ENCODE peak calls at places on chromosome 7, in eight cellular contexts. One of them, this sample, is unnamed.

GRCh38 chr7:7707756-7708310 is 10.6 kb downstream of the RPA3 start:
- DNase-seq in iris pigment epithelial cell: peak; percentile 72
- DNase-seq in naive thymus-derived CD8-positive, alpha-beta T cell: no peak
- DNase-seq in NCI-H460: no peak
- DNase-seq in activated CD4-positive, alpha-beta T cell treated with anti-CD3 and anti-CD28 coated beads, Interleukin-2, amount 50 U/mL, for 24 hours: no peak
- DNase-seq in pons: no peak
- DNase-seq in RPMI8226: no peak
- DNase-seq in cardiac fibroblast: no peak
- DNase-seq in this sample: no peak

GRCh38 chr7:30523466-30523865 is 18.8 kb upstream of the GGCT start:
- DNase-seq in iris pigment epithelial cell: no peak
- DNase-seq in naive thymus-derived CD8-positive, alpha-beta T cell: no peak
- DNase-seq in NCI-H460: no peak
- DNase-seq in activated CD4-positive, alpha-beta T cell treated with anti-CD3 and anti-CD28 coated beads, Interleukin-2, amount 50 U/mL, for 24 hours: no peak
- DNase-seq in pons: no peak
- DNase-seq in RPMI8226: no peak
- DNase-seq in cardiac fibroblast: no peak
- DNase-seq in this sample: no peak

GRCh38 chr7:84394219-84394618 is 199.6 kb upstream of the SEMA3A start:
- DNase-seq in iris pigment epithelial cell: peak; percentile 19
- DNase-seq in naive thymus-derived CD8-positive, alpha-beta T cell: no peak
- DNase-seq in NCI-H460: no peak
- DNase-seq in activated CD4-positive, alpha-beta T cell treated with anti-CD3 and anti-CD28 coated beads, Interleukin-2, amount 50 U/mL, for 24 hours: no peak
- DNase-seq in pons: no peak
- DNase-seq in RPMI8226: no peak
- DNase-seq in cardiac fibroblast: no peak
- DNase-seq in this sample: no peak

GRCh38 chr7:47534322-47535032 is 47.4 kb downstream of the TNS3 start:
- DNase-seq in iris pigment epithelial cell: peak; percentile 43
- DNase-seq in naive thymus-derived CD8-positive, alpha-beta T cell: no peak
- DNase-seq in NCI-H460: no peak
- DNase-seq in activated CD4-positive, alpha-beta T cell treated with anti-CD3 and anti-CD28 coated beads, Interleukin-2, amount 50 U/mL, for 24 hours: no peak
- DNase-seq in pons: no peak
- DNase-seq in RPMI8226: no peak
- DNase-seq in cardiac fibroblast: no peak
- DNase-seq in this sample: peak; percentile 39

GRCh38 chr7:156046031-156046560 is 233.8 kb upstream of the SHH start:
- DNase-seq in iris pigment epithelial cell: no peak
- DNase-seq in naive thymus-derived CD8-positive, alpha-beta T cell: no peak
- DNase-seq in NCI-H460: no peak
- DNase-seq in activated CD4-positive, alpha-beta T cell treated with anti-CD3 and anti-CD28 coated beads, Interleukin-2, amount 50 U/mL, for 24 hours: no peak
- DNase-seq in pons: no peak
- DNase-seq in RPMI8226: no peak
- DNase-seq in cardiac fibroblast: no peak
- DNase-seq in this sample: no peak

GRCh38 chr7:151143261-151144015 is 24.1 kb downstream of the GBX1 start:
- DNase-seq in iris pigment epithelial cell: no peak
- DNase-seq in naive thymus-derived CD8-positive, alpha-beta T cell: no peak
- DNase-seq in NCI-H460: no peak
- DNase-seq in activated CD4-positive, alpha-beta T cell treated with anti-CD3 and anti-CD28 coated beads, Interleukin-2, amount 50 U/mL, for 24 hours: no peak
- DNase-seq in pons: peak; percentile 37
- DNase-seq in RPMI8226: no peak
- DNase-seq in cardiac fibroblast: peak; percentile 41
- DNase-seq in this sample: no peak

GRCh38 chr7:84914598-84914997 is 272.3 kb downstream of the SEMA3D start:
- DNase-seq in iris pigment epithelial cell: no peak
- DNase-seq in naive thymus-derived CD8-positive, alpha-beta T cell: no peak
- DNase-seq in NCI-H460: no peak
- DNase-seq in activated CD4-positive, alpha-beta T cell treated with anti-CD3 and anti-CD28 coated beads, Interleukin-2, amount 50 U/mL, for 24 hours: no peak
- DNase-seq in pons: no peak
- DNase-seq in RPMI8226: peak; percentile 24
- DNase-seq in cardiac fibroblast: no peak
- DNase-seq in this sample: peak; percentile 48

GRCh38 chr7:151456782-151457181 is 16.8 kb upstream of the CRYGN start:
- DNase-seq in iris pigment epithelial cell: no peak
- DNase-seq in naive thymus-derived CD8-positive, alpha-beta T cell: no peak
- DNase-seq in NCI-H460: no peak
- DNase-seq in activated CD4-positive, alpha-beta T cell treated with anti-CD3 and anti-CD28 coated beads, Interleukin-2, amount 50 U/mL, for 24 hours: no peak
- DNase-seq in pons: no peak
- DNase-seq in RPMI8226: no peak
- DNase-seq in cardiac fibroblast: no peak
- DNase-seq in this sample: no peak

GRCh38 chr7:57404343-57404966 is 45.5 kb upstream of the ZNF716 start:
- DNase-seq in iris pigment epithelial cell: no peak
- DNase-seq in naive thymus-derived CD8-positive, alpha-beta T cell: no peak
- DNase-seq in NCI-H460: no peak
- DNase-seq in activated CD4-positive, alpha-beta T cell treated with anti-CD3 and anti-CD28 coated beads, Interleukin-2, amount 50 U/mL, for 24 hours: no peak
- DNase-seq in pons: peak; percentile 62
- DNase-seq in RPMI8226: peak; percentile 95
- DNase-seq in cardiac fibroblast: no peak
- DNase-seq in this sample: no peak

GRCh38 chr7:141915565-141915964 is 634 bp upstream of the OR9A4 start:
- DNase-seq in iris pigment epithelial cell: peak; percentile 7
- DNase-seq in naive thymus-derived CD8-positive, alpha-beta T cell: no peak
- DNase-seq in NCI-H460: no peak
- DNase-seq in activated CD4-positive, alpha-beta T cell treated with anti-CD3 and anti-CD28 coated beads, Interleukin-2, amount 50 U/mL, for 24 hours: no peak
- DNase-seq in pons: no peak
- DNase-seq in RPMI8226: peak; percentile 83
- DNase-seq in cardiac fibroblast: no peak
- DNase-seq in this sample: no peak

GRCh38 chr7:153921408-153921807 is 130.8 kb upstream of the DPP6 start:
- DNase-seq in iris pigment epithelial cell: no peak
- DNase-seq in naive thymus-derived CD8-positive, alpha-beta T cell: no peak
- DNase-seq in NCI-H460: no peak
- DNase-seq in activated CD4-positive, alpha-beta T cell treated with anti-CD3 and anti-CD28 coated beads, Interleukin-2, amount 50 U/mL, for 24 hours: no peak
- DNase-seq in pons: no peak
- DNase-seq in RPMI8226: no peak
- DNase-seq in cardiac fibroblast: no peak
- DNase-seq in this sample: no peak

GRCh38 chr7:36583318-36583717 is 141.0 kb downstream of the AOAH start:
- DNase-seq in iris pigment epithelial cell: peak; percentile 44
- DNase-seq in naive thymus-derived CD8-positive, alpha-beta T cell: no peak
- DNase-seq in NCI-H460: no peak
- DNase-seq in activated CD4-positive, alpha-beta T cell treated with anti-CD3 and anti-CD28 coated beads, Interleukin-2, amount 50 U/mL, for 24 hours: no peak
- DNase-seq in pons: no peak
- DNase-seq in RPMI8226: no peak
- DNase-seq in cardiac fibroblast: no peak
- DNase-seq in this sample: no peak

GRCh38 chr7:27901028-27901760 is 161.2 kb downstream of the TAX1BP1 start:
- DNase-seq in iris pigment epithelial cell: peak; percentile 87
- DNase-seq in naive thymus-derived CD8-positive, alpha-beta T cell: no peak
- DNase-seq in NCI-H460: peak; percentile 6
- DNase-seq in activated CD4-positive, alpha-beta T cell treated with anti-CD3 and anti-CD28 coated beads, Interleukin-2, amount 50 U/mL, for 24 hours: peak; percentile 32
- DNase-seq in pons: peak; percentile 52
- DNase-seq in RPMI8226: peak; percentile 74
- DNase-seq in cardiac fibroblast: peak; percentile 50
- DNase-seq in this sample: peak; percentile 43

GRCh38 chr7:1534330-1535099 is 4.0 kb downstream of the MAFK start:
- DNase-seq in iris pigment epithelial cell: no peak
- DNase-seq in naive thymus-derived CD8-positive, alpha-beta T cell: no peak
- DNase-seq in NCI-H460: no peak
- DNase-seq in activated CD4-positive, alpha-beta T cell treated with anti-CD3 and anti-CD28 coated beads, Interleukin-2, amount 50 U/mL, for 24 hours: no peak
- DNase-seq in pons: no peak
- DNase-seq in RPMI8226: no peak
- DNase-seq in cardiac fibroblast: no peak
- DNase-seq in this sample: no peak

GRCh38 chr7:137820677-137821420 is 25.9 kb downstream of the DGKI start:
- DNase-seq in iris pigment epithelial cell: peak; percentile 85
- DNase-seq in naive thymus-derived CD8-positive, alpha-beta T cell: no peak
- DNase-seq in NCI-H460: no peak
- DNase-seq in activated CD4-positive, alpha-beta T cell treated with anti-CD3 and anti-CD28 coated beads, Interleukin-2, amount 50 U/mL, for 24 hours: no peak
- DNase-seq in pons: peak; percentile 45
- DNase-seq in RPMI8226: no peak
- DNase-seq in cardiac fibroblast: peak; percentile 85
- DNase-seq in this sample: peak; percentile 65

GRCh38 chr7:159020987-159021386 is 123.7 kb downstream of the VIPR2 start:
- DNase-seq in iris pigment epithelial cell: no peak
- DNase-seq in naive thymus-derived CD8-positive, alpha-beta T cell: no peak
- DNase-seq in NCI-H460: peak; percentile 60
- DNase-seq in activated CD4-positive, alpha-beta T cell treated with anti-CD3 and anti-CD28 coated beads, Interleukin-2, amount 50 U/mL, for 24 hours: no peak
- DNase-seq in pons: no peak
- DNase-seq in RPMI8226: no peak
- DNase-seq in cardiac fibroblast: no peak
- DNase-seq in this sample: peak; percentile 58

GRCh38 chr7:155800301-155800700 is 12.0 kb downstream of the SHH start:
- DNase-seq in iris pigment epithelial cell: no peak
- DNase-seq in naive thymus-derived CD8-positive, alpha-beta T cell: no peak
- DNase-seq in NCI-H460: no peak
- DNase-seq in activated CD4-positive, alpha-beta T cell treated with anti-CD3 and anti-CD28 coated beads, Interleukin-2, amount 50 U/mL, for 24 hours: no peak
- DNase-seq in pons: no peak
- DNase-seq in RPMI8226: no peak
- DNase-seq in cardiac fibroblast: no peak
- DNase-seq in this sample: no peak

GRCh38 chr7:118003438-118003837 is 130.2 kb upstream of the CTTNBP2 start:
- DNase-seq in iris pigment epithelial cell: no peak
- DNase-seq in naive thymus-derived CD8-positive, alpha-beta T cell: no peak
- DNase-seq in NCI-H460: no peak
- DNase-seq in activated CD4-positive, alpha-beta T cell treated with anti-CD3 and anti-CD28 coated beads, Interleukin-2, amount 50 U/mL, for 24 hours: no peak
- DNase-seq in pons: peak; percentile 11
- DNase-seq in RPMI8226: no peak
- DNase-seq in cardiac fibroblast: no peak
- DNase-seq in this sample: no peak

GRCh38 chr7:30717181-30717580 is 34.8 kb upstream of the INMT start:
- DNase-seq in iris pigment epithelial cell: peak; percentile 3
- DNase-seq in naive thymus-derived CD8-positive, alpha-beta T cell: no peak
- DNase-seq in NCI-H460: no peak
- DNase-seq in activated CD4-positive, alpha-beta T cell treated with anti-CD3 and anti-CD28 coated beads, Interleukin-2, amount 50 U/mL, for 24 hours: no peak
- DNase-seq in pons: no peak
- DNase-seq in RPMI8226: no peak
- DNase-seq in cardiac fibroblast: no peak
- DNase-seq in this sample: peak; percentile 43

GRCh38 chr7:87506243-87507180 is 31.0 kb upstream of the ABCB4 start:
- DNase-seq in iris pigment epithelial cell: peak; percentile 40
- DNase-seq in naive thymus-derived CD8-positive, alpha-beta T cell: no peak
- DNase-seq in NCI-H460: peak; percentile 36
- DNase-seq in activated CD4-positive, alpha-beta T cell treated with anti-CD3 and anti-CD28 coated beads, Interleukin-2, amount 50 U/mL, for 24 hours: no peak
- DNase-seq in pons: peak; percentile 45
- DNase-seq in RPMI8226: peak; percentile 15
- DNase-seq in cardiac fibroblast: peak; percentile 19
- DNase-seq in this sample: peak; percentile 61

GRCh38 chr7:128937647-128938523 is at the start of gene IRF5:
- DNase-seq in iris pigment epithelial cell: no peak
- DNase-seq in naive thymus-derived CD8-positive, alpha-beta T cell: no peak
- DNase-seq in NCI-H460: peak; percentile 28
- DNase-seq in activated CD4-positive, alpha-beta T cell treated with anti-CD3 and anti-CD28 coated beads, Interleukin-2, amount 50 U/mL, for 24 hours: no peak
- DNase-seq in pons: no peak
- DNase-seq in RPMI8226: peak; percentile 89
- DNase-seq in cardiac fibroblast: no peak
- DNase-seq in this sample: peak; percentile 33

GRCh38 chr7:70132802-70133201 is 534.5 kb downstream of the AUTS2 start:
- DNase-seq in iris pigment epithelial cell: no peak
- DNase-seq in naive thymus-derived CD8-positive, alpha-beta T cell: no peak
- DNase-seq in NCI-H460: no peak
- DNase-seq in activated CD4-positive, alpha-beta T cell treated with anti-CD3 and anti-CD28 coated beads, Interleukin-2, amount 50 U/mL, for 24 hours: no peak
- DNase-seq in pons: no peak
- DNase-seq in RPMI8226: no peak
- DNase-seq in cardiac fibroblast: no peak
- DNase-seq in this sample: no peak